ENCODE peak calls at places on chromosomes 16 and 17, in six cellular contexts. Y is HepG2, I is GM12878, J is K562, A is HCT116, K is H1. H is an unnamed sample.
A peak's percentile ranks its signal among the peaks of the same experiment; 100 is the strongest.

GRCh38 chr17:65314212-65314611 is 177.0 kb downstream of the RGS9 start:
- DNase-seq in Y (no peak), I (no peak), J (no peak), A (no peak), K (no peak), H (no peak)

GRCh38 chr16:28491080-28491969 is 549 bp downstream of the CLN3 start:
- DNase-seq in Y (peak; percentile 49), I (no peak), J (peak; percentile 74), A (no peak), K (peak; percentile 76), H (no peak)

GRCh38 chr17:50547035-50547735 is at the start of gene SPATA20:
- DNase-seq in Y (peak; percentile 88), I (peak; percentile 47), J (peak; percentile 88), A (peak; percentile 80), K (peak; percentile 92), H (peak; percentile 81)

GRCh38 chr17:61314368-61315078 is 85.1 kb upstream of the TBX2 start:
- DNase-seq in Y (no peak), I (no peak), J (no peak), A (no peak), K (no peak), H (no peak)

GRCh38 chr17:319266-319665 is 33.3 kb downstream of the RPH3AL start:
- DNase-seq in Y (no peak), I (no peak), J (no peak), A (no peak), K (no peak), H (no peak)

GRCh38 chr16:81832801-81833547 is 53.9 kb downstream of the PLCG2 start:
- DNase-seq in Y (no peak), I (no peak), J (no peak), A (no peak), K (no peak), H (no peak)

GRCh38 chr16:7313170-7313569 is 19.5 kb upstream of the RBFOX1 start:
- DNase-seq in Y (peak; percentile 18), I (no peak), J (peak; percentile 59), A (no peak), K (no peak), H (no peak)

GRCh38 chr16:57178793-57179212 is 7.0 kb downstream of the PSME3IP1 start:
- DNase-seq in Y (peak; percentile 53), I (no peak), J (no peak), A (no peak), K (no peak), H (no peak)

GRCh38 chr17:44363613-44364159 is at the start of gene FAM171A2:
- DNase-seq in Y (no peak), I (no peak), J (peak; percentile 89), A (no peak), K (peak; percentile 90), H (no peak)

GRCh38 chr16:85046957-85047866 is 19.6 kb downstream of the KIAA0513 start:
- DNase-seq in Y (no peak), I (no peak), J (peak; percentile 84), A (no peak), K (no peak), H (no peak)

GRCh38 chr16:59385953-59386352 is 651.8 kb upstream of the GOT2 start:
- DNase-seq in Y (no peak), I (no peak), J (no peak), A (no peak), K (no peak), H (no peak)

GRCh38 chr16:61831351-61831933 is 204.8 kb downstream of the CDH8 start:
- DNase-seq in Y (no peak), I (no peak), J (no peak), A (no peak), K (no peak), H (no peak)

GRCh38 chr17:164536-165235 is 16.8 kb downstream of the DOC2B start:
- DNase-seq in Y (peak; percentile 40), I (no peak), J (peak; percentile 19), A (no peak), K (peak; percentile 66), H (peak; percentile 20)

GRCh38 chr16:53065436-53066165 is 10.8 kb downstream of the CHD9 start:
- DNase-seq in Y (no peak), I (no peak), J (no peak), A (no peak), K (no peak), H (no peak)

GRCh38 chr16:13779676-13780075 is 140.3 kb upstream of the ERCC4 start:
- DNase-seq in Y (no peak), I (no peak), J (peak; percentile 24), A (no peak), K (no peak), H (no peak)

GRCh38 chr16:67649494-67649931 is 4.6 kb downstream of the CARMIL2 start:
- DNase-seq in Y (no peak), I (no peak), J (peak; percentile 58), A (no peak), K (peak; percentile 88), H (no peak)

GRCh38 chr17:63405741-63406261 is 40.3 kb downstream of the CYB561 start:
- DNase-seq in Y (peak; percentile 67), I (no peak), J (peak; percentile 32), A (peak; percentile 62), K (no peak), H (peak; percentile 22)

GRCh38 chr17:79338589-79338988 is 264.0 kb downstream of the ENGASE start:
- DNase-seq in Y (no peak), I (no peak), J (no peak), A (no peak), K (no peak), H (peak; percentile 20)

GRCh38 chr16:17930280-17930679 is 406.3 kb downstream of the NPIPA8 start:
- DNase-seq in Y (no peak), I (no peak), J (no peak), A (no peak), K (no peak), H (no peak)

GRCh38 chr17:79182176-79183160 is 107.8 kb downstream of the ENGASE start:
- DNase-seq in Y (no peak), I (no peak), J (no peak), A (no peak), K (peak; percentile 64), H (no peak)

GRCh38 chr16:56451753-56452689 is 667 bp downstream of the OGFOD1 start:
- DNase-seq in Y (peak; percentile 75), I (no peak), J (peak; percentile 26), A (peak; percentile 2), K (no peak), H (no peak)

GRCh38 chr17:49987681-49988441 is 7.2 kb downstream of the DLX3 start:
- DNase-seq in Y (no peak), I (no peak), J (no peak), A (no peak), K (peak; percentile 51), H (no peak)

GRCh38 chr17:55605705-55606104 is 94.5 kb upstream of the SMIM36 start:
- DNase-seq in Y (no peak), I (no peak), J (no peak), A (no peak), K (no peak), H (no peak)

GRCh38 chr16:31423241-31423640 is 4.9 kb downstream of the COX6A2 start:
- DNase-seq in Y (no peak), I (no peak), J (no peak), A (no peak), K (no peak), H (no peak)

DNA sequence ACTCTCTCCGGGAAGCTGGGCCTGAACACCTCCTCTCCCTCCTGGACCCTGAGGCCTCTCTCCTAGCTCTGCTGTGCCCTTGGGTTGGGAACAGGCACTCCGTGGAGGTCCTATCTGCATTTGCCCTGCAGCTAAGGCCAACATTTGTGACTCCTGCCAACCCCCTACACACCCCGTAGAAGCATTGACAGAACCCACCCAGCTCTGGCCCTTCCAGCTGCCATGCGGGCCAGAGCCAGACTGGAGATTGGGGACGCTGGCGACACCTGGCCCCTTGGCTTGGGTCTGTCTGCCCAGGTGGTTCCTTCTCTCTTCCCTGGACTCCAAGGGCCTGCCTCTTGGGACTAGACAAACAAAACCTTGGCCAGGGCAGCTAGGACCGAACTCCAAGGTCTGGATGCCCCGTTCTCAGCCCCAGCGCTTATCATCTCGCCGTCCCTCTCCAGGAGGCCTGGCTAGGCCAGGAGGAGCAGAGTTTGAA is 644 bp upstream of the RHBDF2 start:
- DNase-seq in Y (no peak), I (no peak), J (peak; percentile 23), A (no peak), K (no peak), H (no peak)
- TF ChIP-seq ZNF274 in Y (peak; percentile 54), I (no peak), J (no peak), A (no peak), K (no peak), H (no peak)

DNA sequence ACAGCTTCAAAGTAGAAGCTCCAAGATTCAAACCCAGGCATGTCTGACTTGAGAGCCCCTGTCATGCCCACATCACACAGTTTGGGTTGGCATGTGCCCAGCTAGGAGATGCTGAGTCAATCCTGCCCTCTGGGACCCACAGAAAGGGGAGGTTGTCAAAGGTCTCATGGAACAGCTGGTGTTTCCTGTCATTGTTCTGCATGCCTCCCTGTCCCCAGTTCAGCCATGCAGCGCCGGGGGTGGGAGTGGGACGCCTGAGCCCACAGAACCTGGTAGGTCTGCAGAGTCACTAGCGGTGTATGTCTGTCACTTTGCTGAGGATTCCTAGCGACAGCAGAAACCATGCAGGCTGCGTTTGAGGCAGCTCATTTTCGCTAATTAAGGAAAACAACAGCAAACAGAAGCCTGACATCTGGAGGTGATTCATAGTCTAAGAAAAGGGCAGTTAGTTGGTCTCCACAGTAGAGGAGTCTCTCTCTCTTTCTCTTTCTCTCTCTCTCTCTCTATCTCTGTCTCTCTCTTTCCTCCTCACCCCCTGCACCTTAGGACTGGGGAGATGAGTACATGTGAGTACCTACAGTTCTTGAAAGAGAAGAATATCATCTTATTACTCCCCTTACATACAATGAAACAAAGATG is 19.7 kb upstream of the CCL1 start:
- DNase-seq in Y (no peak), I (peak; percentile 49), J (no peak), A (no peak), K (no peak), H (no peak)
- H3K4me1 ChIP-seq in Y (no peaks in the 10 kb centered on the region), I (peaks cover 22% of the 10 kb centered on the region), J (peaks cover 3% of the 10 kb centered on the region), A (no peaks in the 10 kb centered on the region), K (no peaks in the 10 kb centered on the region), H (no peaks in the 10 kb centered on the region)

GRCh38 chr17:77606146-77606864 is 352.2 kb upstream of the TNRC6C start:
- DNase-seq in Y (no peak), I (no peak), J (no peak), A (no peak), K (peak; percentile 37), H (no peak)
- H3K9ac ChIP-seq in Y (no peak overlapping the region), I (no peak overlapping the region), J (no peak overlapping the region), A (no peak overlapping the region), K (no peak overlapping the region), H (no peak overlapping the region)

GRCh38 chr17:1328437-1328836 is 49.0 kb downstream of the TRARG1 start:
- DNase-seq in Y (no peak), I (no peak), J (no peak), A (no peak), K (no peak), H (no peak)

GRCh38 chr17:1325766-1326165 is 46.3 kb downstream of the TRARG1 start:
- DNase-seq in Y (no peak), I (no peak), J (no peak), A (no peak), K (no peak), H (no peak)

GRCh38 chr17:1329745-1330343 is 50.4 kb downstream of the TRARG1 start:
- DNase-seq in Y (no peak), I (no peak), J (no peak), A (no peak), K (no peak), H (no peak)

DNA sequence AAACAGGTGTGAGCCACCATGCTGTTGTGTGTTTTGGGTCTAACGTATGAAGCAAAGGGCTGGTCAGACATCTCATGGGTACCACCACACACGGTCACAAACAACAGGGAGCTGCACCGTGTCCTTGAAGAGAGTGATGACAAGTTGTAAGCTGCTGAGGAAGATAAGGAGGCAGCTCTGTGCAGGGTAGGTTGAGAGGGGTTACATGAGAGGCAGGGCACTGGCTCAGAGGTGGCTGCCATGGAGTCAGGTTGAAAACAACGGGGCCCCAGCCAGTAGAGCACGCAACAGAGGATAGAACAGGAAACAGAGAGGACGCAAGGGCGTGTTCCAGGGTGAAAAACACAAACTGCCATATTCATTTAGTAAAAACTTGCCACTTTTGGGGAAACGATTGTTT is 52.2 kb downstream of the TRARG1 start:
- DNase-seq in Y (no peak), I (no peak), J (peak; percentile 26), A (no peak), K (no peak), H (no peak)
- TF ChIP-seq ZNF274 in Y (no peak), I (no peak), J (no peak), A (no peak), K (no peak), H (no peak)

H was measured in NT2/D1.